ENCODE peak calls at places on chromosomes 16 and 17, in ten cellular contexts. N is BJ; V is anterior cingulate cortex; C is nephron progenitor cell; W is COR-L47; X is skeletal muscle cell; Y is CD4-positive, alpha-beta memory T cell; R is upper lobe of left lung; T is substantia nigra; F is activated CD8-positive, alpha-beta memory T cell treated with anti-CD3 and anti-CD28 coated beads for 24 hours. B is an unnamed sample.

GRCh38 chr16:26672206-26672605 is 394.5 kb upstream of the C16orf82 start:
- DNase-seq in R (no peak), C (no peak), V (no peak), F (peak; percentile 70), T (no peak), W (no peak), Y (no peak), N (no peak), X (no peak), B (no peak)

GRCh38 chr16:87123356-87124001 is 193.7 kb downstream of the C16orf95 start:
- DNase-seq in X (no peak), F (no peak), W (no peak), T (no peak), Y (no peak), R (no peak), C (no peak), N (no peak), V (no peak), B (no peak)

GRCh38 chr17:68567035-68567434 is 34.1 kb downstream of the FAM20A start:
- DNase-seq in V (no peak), R (no peak), Y (no peak), T (no peak), N (no peak), F (no peak), W (no peak), C (no peak), X (no peak), B (no peak)

GRCh38 chr16:23464196-23464595 is 11.2 kb upstream of the COG7 start:
- DNase-seq in W (no peak), T (peak; percentile 39), F (no peak), N (no peak), C (no peak), Y (no peak), R (no peak), X (no peak), V (peak; percentile 34), B (no peak)

GRCh38 chr17:13646411-13646810 is 44.7 kb upstream of the HS3ST3A1 start:
- DNase-seq in V (no peak), R (no peak), T (no peak), F (no peak), N (no peak), W (no peak), X (no peak), Y (no peak), C (no peak), B (no peak)

GRCh38 chr17:77124192-77124908 is 16.4 kb upstream of the SEC14L1 start:
- DNase-seq in Y (no peak), R (peak; percentile 78), T (no peak), X (peak; percentile 61), F (no peak), C (no peak), N (no peak), W (no peak), V (no peak), B (no peak)

GRCh38 chr17:61695779-61696337 is 104.8 kb upstream of the NACA2 start:
- DNase-seq in W (no peak), C (no peak), V (no peak), Y (no peak), X (no peak), N (no peak), T (no peak), R (no peak), F (no peak), B (no peak)

GRCh38 chr17:36849871-36850348 is 87.4 kb upstream of the LHX1 start:
- DNase-seq in R (no peak), T (no peak), W (no peak), N (peak; percentile 11), V (no peak), Y (no peak), X (peak; percentile 28), C (no peak), F (peak; percentile 65), B (no peak)

GRCh38 chr17:80422981-80423380 is 8.0 kb downstream of the ENDOV start:
- DNase-seq in R (no peak), V (no peak), T (no peak), X (no peak), F (no peak), C (no peak), W (no peak), Y (no peak), N (no peak), B (no peak)

GRCh38 chr16:50244504-50245416 is 21.6 kb upstream of the ADCY7 start:
- DNase-seq in N (no peak), W (no peak), F (no peak), V (no peak), C (peak; percentile 35), T (no peak), R (no peak), X (no peak), Y (no peak), B (no peak)